ENCODE peak calls at places on chromosome 2, in seven cellular contexts. R is ovary, D is testis, Z is esophagus muscularis mucosa, U is body of pancreas, Y is A549, X is H54. P is an unnamed sample.

GRCh38 chr2:151907286-151907932 is 79.2 kb upstream of the ARL5A start:
- DNase-seq in R (no peak), D (no peak), U (no peak), Z (no peak), Y (no peak), X (no peak), P (no peak)

GRCh38 chr2:26008851-26009566 is 24.9 kb upstream of the RAB10 start:
- DNase-seq in U (no peak), Y (peak; percentile 91), Z (no peak), D (peak; percentile 45), R (no peak), X (peak; percentile 58), P (peak; percentile 44)

GRCh38 chr2:28624798-28625701 is 126.6 kb upstream of the PPP1CB start:
- DNase-seq in U (peak; percentile 74), R (peak; percentile 88), D (peak; percentile 73), Z (no peak), X (no peak), Y (no peak), P (peak; percentile 85)

GRCh38 chr2:181036445-181036844 is 56.0 kb downstream of the UBE2E3 start:
- DNase-seq in R (no peak), X (no peak), Z (no peak), U (no peak), D (no peak), Y (no peak), P (no peak)

GRCh38 chr2:174048238-174048637 is 83.1 kb upstream of the SP3 start:
- DNase-seq in X (no peak), Z (no peak), U (no peak), R (no peak), Y (no peak), D (no peak), P (no peak)

GRCh38 chr2:182833084-182833483 is 33.4 kb downstream of the FRZB start:
- DNase-seq in U (no peak), X (no peak), D (no peak), Z (no peak), R (no peak), Y (no peak), P (no peak)

GRCh38 chr2:73987109-73987947 is 2.6 kb downstream of the TET3 start:
- DNase-seq in U (peak; percentile 63), X (no peak), Z (no peak), R (no peak), Y (no peak), D (no peak), P (no peak)

GRCh38 chr2:9712263-9712662 is 81.5 kb upstream of the YWHAQ start:
- DNase-seq in D (no peak), X (no peak), Z (no peak), U (no peak), R (no peak), Y (no peak), P (no peak)

GRCh38 chr2:142223309-142223708 is 92.5 kb upstream of the LRP1B start:
- DNase-seq in Z (no peak), U (no peak), R (no peak), Y (no peak), D (no peak), X (no peak), P (no peak)

GRCh38 chr2:223723954-223724411 is 113.4 kb downstream of the AP1S3 start:
- DNase-seq in D (peak; percentile 19), X (no peak), Z (no peak), U (no peak), R (no peak), Y (peak; percentile 38), P (no peak)
- TF ChIP-seq POLR2A in D (no peak), X (no peak), Z (no peak), U (no peak), R (no peak), Y (no peak), P (no peak)

GRCh38 chr2:85602476-85603234 is at the start of gene TMEM150A:
- DNase-seq in X (peak; percentile 86), R (peak; percentile 92), Z (peak; percentile 98), Y (peak; percentile 88), D (peak; percentile 95), U (peak; percentile 95), P (peak; percentile 95)
- TF ChIP-seq POLR2A in X (peak; percentile 35), R (peak; percentile 67), Z (peak; percentile 61), Y (peak; percentile 63), D (no peak), U (peak; percentile 78), P (peak; percentile 99)

DNA sequence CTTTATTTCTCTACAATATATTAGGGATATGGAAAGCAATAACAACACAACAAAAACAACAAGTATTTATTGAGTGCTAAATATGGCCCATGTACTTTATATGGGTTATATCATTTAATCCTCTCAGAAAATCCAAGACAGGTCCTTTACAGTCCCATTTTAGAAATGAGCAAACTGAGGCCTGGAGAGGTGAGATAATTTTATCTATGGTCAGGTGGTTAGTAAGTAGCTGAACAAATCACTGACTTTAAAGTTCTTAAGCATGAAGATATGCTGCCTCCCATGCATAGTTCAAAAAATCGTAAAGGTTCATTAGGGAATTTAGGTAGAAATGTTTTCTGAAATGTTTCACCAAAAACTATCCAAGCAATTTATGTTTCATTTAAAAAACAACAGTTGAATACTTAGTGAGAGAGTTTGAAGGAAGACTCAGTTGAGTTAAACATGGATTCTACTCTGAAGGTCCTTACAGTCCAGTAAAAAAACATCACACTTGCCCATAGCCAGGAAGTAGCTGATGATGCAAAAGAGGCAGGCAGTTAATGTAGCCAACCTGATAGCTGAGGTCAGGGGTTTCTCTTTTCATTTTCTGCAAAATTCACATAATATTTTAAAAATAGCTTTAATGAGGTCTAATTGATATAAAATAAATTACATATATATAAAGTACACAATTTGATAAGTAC is 7.6 kb upstream of the NFE2L2 start:
- DNase-seq in R (no peak), Z (no peak), X (no peak), D (no peak), U (no peak), Y (no peak), P (no peak)
- TF ChIP-seq POLR2A in R (no peak), Z (no peak), X (no peak), D (no peak), U (no peak), Y (no peak), P (no peak)

GRCh38 chr2:238168196-238168815 is 9.5 kb downstream of the ERFE start:
- DNase-seq in Z (no peak), Y (no peak), X (no peak), D (no peak), U (no peak), R (no peak), P (no peak)
- TF ChIP-seq POLR2A in Z (no peak), Y (no peak), X (no peak), D (no peak), U (no peak), R (no peak), P (no peak)

DNA sequence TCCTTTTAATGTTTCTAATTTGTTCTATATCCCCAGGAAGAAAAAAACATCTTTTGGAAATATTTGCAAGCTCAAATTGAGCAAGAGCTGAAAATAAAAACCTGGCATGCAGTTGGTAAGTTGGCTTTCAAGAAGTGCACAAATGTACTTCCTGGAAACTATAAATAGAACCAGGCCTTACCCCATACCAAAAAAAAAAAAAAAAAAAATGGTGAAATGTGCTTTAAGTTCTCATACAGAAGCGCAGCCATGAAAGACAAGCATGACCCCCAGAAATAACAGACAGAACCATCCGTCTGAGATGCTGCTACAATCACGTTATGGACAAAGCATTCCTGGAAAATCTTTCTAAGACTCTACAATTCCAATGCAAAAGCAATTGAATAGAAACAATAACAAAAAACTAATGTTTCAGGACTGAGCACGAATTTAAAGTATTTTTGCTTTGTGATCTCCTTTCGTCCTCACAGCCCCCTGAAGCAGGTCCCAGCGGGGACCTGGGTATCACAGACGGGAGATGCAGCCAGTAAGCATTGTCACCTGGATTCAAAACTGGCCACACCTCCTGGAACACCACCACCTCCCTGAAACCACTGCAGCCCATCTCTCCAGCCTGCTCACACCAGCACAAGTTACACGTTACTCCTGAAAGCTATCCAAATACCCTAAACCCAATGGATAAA is 178.3 kb downstream of the HDAC4 start:
- DNase-seq in Z (no peak), R (no peak), U (no peak), D (no peak), X (no peak), Y (no peak), P (peak; percentile 65)
- TF ChIP-seq POLR2A in Z (no peak), R (no peak), U (no peak), D (no peak), X (no peak), Y (no peak), P (no peak)

GRCh38 chr2:240586198-240586918 is at the start of gene CAPN10:
- DNase-seq in D (peak; percentile 98), R (peak; percentile 98), Y (peak; percentile 95), X (peak; percentile 97), Z (peak; percentile 100), U (peak; percentile 98), P (peak; percentile 99)
- TF ChIP-seq POLR2A in D (no peak), R (peak; percentile 44), Y (peak; percentile 61), X (peak; percentile 73), Z (no peak), U (peak; percentile 74), P (peak; percentile 80)

P was measured in gastrocnemius medialis.